ENCODE peak calls at places on chromosome 10, in four cellular contexts. O is bronchial epithelial cell; C is uterus; S is activated CD8-positive, alpha-beta memory T cell treated with anti-CD3 and anti-CD28 coated beads for 1 hour. K is an unnamed sample.

GRCh38 chr10:48249004-48249762 is 25.3 kb downstream of the FRMPD2 start:
- DNase-seq in O (no peak), C (no peak), S (no peak), K (no peak)

GRCh38 chr10:24901686-24902399 is 50.6 kb downstream of the PRTFDC1 start:
- DNase-seq in O (peak), C (peak), S (no peak), K (peak)

GRCh38 chr10:93554760-93555432 is 11.6 kb upstream of the FFAR4 start:
- DNase-seq in O (peak), C (peak), S (no peak), K (peak)

GRCh38 chr10:21495002-21495685 is 30.3 kb downstream of the SKIDA1 start:
- DNase-seq in O (peak), C (peak), S (no peak), K (no peak)

GRCh38 chr10:43076876-43077420 is at the start of gene RET:
- DNase-seq in O (peak), C (peak), S (no peak), K (peak)

GRCh38 chr10:12041766-12042408 is 722 bp downstream of the UPF2 start:
- DNase-seq in O (peak), C (no peak), S (no peak), K (peak)

GRCh38 chr10:49798275-49798674 is 36.2 kb upstream of the OGDHL start:
- DNase-seq in O (no peak), C (no peak), S (no peak), K (no peak)

GRCh38 chr10:11311027-11311426 is 293.4 kb downstream of the CELF2 start:
- DNase-seq in O (no peak), C (no peak), S (no peak), K (no peak)

GRCh38 chr10:118592675-118593330 is 2.6 kb downstream of the PRLHR start:
- DNase-seq in O (no peak), C (no peak), S (no peak), K (no peak)

GRCh38 chr10:108048898-108049297 is 884.4 kb upstream of the SORCS1 start:
- DNase-seq in O (no peak), C (no peak), S (no peak), K (no peak)

GRCh38 chr10:76411719-76412435 is 980.5 kb downstream of the LRMDA start:
- DNase-seq in O (no peak), C (peak), S (no peak), K (no peak)

GRCh38 chr10:404341-404740 is 269.1 kb downstream of the ZMYND11 start:
- DNase-seq in O (no peak), C (no peak), S (no peak), K (no peak)

GRCh38 chr10:4443419-4443818 is 382.6 kb upstream of the AKR1E2 start:
- DNase-seq in O (no peak), C (no peak), S (no peak), K (no peak)

GRCh38 chr10:123967626-123968243 is 76.1 kb upstream of the CPXM2 start:
- DNase-seq in O (peak), C (peak), S (no peak), K (peak)

GRCh38 chr10:101331960-101332359 is 22.0 kb upstream of the BTRC start:
- DNase-seq in O (peak), C (no peak), S (no peak), K (peak)

GRCh38 chr10:107546239-107546638 is 381.7 kb upstream of the SORCS1 start:
- DNase-seq in O (peak), C (no peak), S (no peak), K (peak)

GRCh38 chr10:80357000-80357803 is 621 bp downstream of the DYDC2 start:
- DNase-seq in O (no peak), C (no peak), S (no peak), K (no peak)

GRCh38 chr10:80158598-80159127 is 26.1 kb downstream of the PLAC9 start:
- DNase-seq in O (peak), C (peak), S (no peak), K (peak)

GRCh38 chr10:112491144-112491543 is 44.1 kb downstream of the VTI1A start:
- DNase-seq in O (peak), C (no peak), S (no peak), K (no peak)

GRCh38 chr10:87691515-87692070 is 31.9 kb downstream of the PAPSS2 start:
- DNase-seq in O (peak), C (no peak), S (no peak), K (no peak)

GRCh38 chr10:102342958-102343357 is 52.5 kb upstream of the NFKB2 start:
- DNase-seq in O (peak), C (no peak), S (no peak), K (peak)

GRCh38 chr10:42952358-42952757 is 124.5 kb upstream of the RET start:
- DNase-seq in O (peak), C (peak), S (no peak), K (no peak)

GRCh38 chr10:71253981-71254818 is 41.8 kb downstream of the UNC5B start:
- DNase-seq in O (no peak), C (no peak), S (no peak), K (no peak)

GRCh38 chr10:11218395-11218794 is 200.7 kb downstream of the CELF2 start:
- DNase-seq in O (no peak), C (no peak), S (no peak), K (no peak)

GRCh38 chr10:132739225-132739613 is 46.7 kb downstream of the NKX6-2 start:
- DNase-seq in O (no peak), C (no peak), S (no peak), K (no peak)

GRCh38 chr10:110336111-110336721 is 31.5 kb upstream of the SMNDC1 start:
- DNase-seq in O (peak), C (no peak), S (no peak), K (peak)

GRCh38 chr10:61410353-61410752 is 42.8 kb downstream of the TMEM26 start:
- DNase-seq in O (no peak), C (no peak), S (no peak), K (no peak)

GRCh38 chr10:43461950-43462349 is 25.0 kb downstream of the ZNF487 start:
- DNase-seq in O (peak), C (no peak), S (no peak), K (no peak)

GRCh38 chr10:69434926-69435325 is 16.3 kb upstream of the TSPAN15 start:
- DNase-seq in O (no peak), C (no peak), S (no peak), K (no peak)

GRCh38 chr10:68175954-68176353 is 56.0 kb downstream of the ATOH7 start:
- DNase-seq in O (peak), C (no peak), S (no peak), K (no peak)

GRCh38 chr10:4073912-4074311 is 288.9 kb upstream of the KLF6 start:
- DNase-seq in O (peak), C (no peak), S (no peak), K (peak)

GRCh38 chr10:111208951-111209350 is 132.1 kb downstream of the ADRA2A start:
- DNase-seq in O (no peak), C (no peak), S (no peak), K (no peak)

GRCh38 chr10:35331894-35332640 is 4.2 kb upstream of the CCNY start:
- DNase-seq in O (peak), C (no peak), S (no peak), K (peak)

GRCh38 chr10:96417432-96417831 is 58.6 kb upstream of the OPALIN start:
- DNase-seq in O (no peak), C (no peak), S (no peak), K (no peak)

K was measured in MG63.